ENCODE peak calls at places on chromosomes 1 and 21, in nine cellular contexts. B is ovary, R is posterior cingulate gyrus, J is fibroblast of villous mesenchyme, F is esophagus squamous epithelium, A is ACHN, Q is AG08396, I is NCI-H1105 treated with DMSO at 0.1 percent for 48 hours, Z is GM20000. C is an unnamed sample.

GRCh38 chr1:121458291-121459048 is 273.7 kb downstream of the SRGAP2C start:
- DNase-seq in B (no peak), R (no peak), J (peak; percentile 7), F (no peak), A (no peak), Q (no peak), I (peak; percentile 13), Z (peak; percentile 13), C (no peak)

GRCh38 chr1:111399792-111400610 is 27.5 kb downstream of the OVGP1 start:
- DNase-seq in B (peak; percentile 37), R (no peak), J (peak; percentile 68), F (no peak), A (peak; percentile 49), Q (peak; percentile 49), I (peak; percentile 56), Z (peak; percentile 45), C (peak; percentile 49)

GRCh38 chr1:165650981-165651625 is 20.1 kb downstream of the MGST3 start:
- DNase-seq in B (no peak), R (no peak), J (no peak), F (no peak), A (no peak), Q (no peak), I (no peak), Z (no peak), C (no peak)

GRCh38 chr1:83860506-83861221 is 138.3 kb downstream of the TTLL7 start:
- DNase-seq in B (peak; percentile 44), R (peak; percentile 76), J (peak; percentile 13), F (peak; percentile 2), A (peak; percentile 61), Q (peak; percentile 39), I (no peak), Z (peak; percentile 83), C (no peak)

GRCh38 chr21:46182548-46183336 is 1.5 kb downstream of the SPATC1L start:
- DNase-seq in B (peak; percentile 63), R (no peak), J (no peak), F (no peak), A (no peak), Q (peak; percentile 64), I (no peak), Z (no peak), C (no peak)

GRCh38 chr1:94953107-94953506 is 26.2 kb upstream of the CNN3 start:
- DNase-seq in B (peak; percentile 47), R (no peak), J (no peak), F (no peak), A (no peak), Q (no peak), I (no peak), Z (no peak), C (no peak)

GRCh38 chr1:113552244-113552643 is 161.9 kb downstream of the MAGI3 start:
- DNase-seq in B (no peak), R (no peak), J (no peak), F (no peak), A (no peak), Q (no peak), I (no peak), Z (no peak), C (no peak)

GRCh38 chr1:118204106-118204505 is 19.1 kb upstream of the SPAG17 start:
- DNase-seq in B (no peak), R (no peak), J (no peak), F (no peak), A (no peak), Q (no peak), I (no peak), Z (no peak), C (peak; percentile 29)

C was measured in RKO.